ENCODE peak calls at places on chromosomes 7 and 10, in five cellular contexts. One of them, this sample, is unnamed.

GRCh38 chr7:55774327-55775050 is 88.1 kb downstream of the SEPTIN14 start:
- DNase-seq in breast epithelium: no peak
- DNase-seq in LNCaP clone FGC: peak
- DNase-seq in HCEC 1CT: no peak
- DNase-seq in GM20000: no peak
- DNase-seq in this sample: no peak

GRCh38 chr10:52740913-52741675 is 31.5 kb downstream of the MBL2 start:
- DNase-seq in breast epithelium: no peak
- DNase-seq in LNCaP clone FGC: no peak
- DNase-seq in HCEC 1CT: peak
- DNase-seq in GM20000: peak
- DNase-seq in this sample: peak

GRCh38 chr10:71285180-71285545 is 33.9 kb upstream of the SLC29A3 start:
- DNase-seq in breast epithelium: no peak
- DNase-seq in LNCaP clone FGC: no peak
- DNase-seq in HCEC 1CT: peak
- DNase-seq in GM20000: peak
- DNase-seq in this sample: peak

GRCh38 chr10:7428673-7429350 is 18.0 kb upstream of the SFMBT2 start:
- DNase-seq in breast epithelium: no peak
- DNase-seq in LNCaP clone FGC: no peak
- DNase-seq in HCEC 1CT: no peak
- DNase-seq in GM20000: no peak
- DNase-seq in this sample: peak

GRCh38 chr7:112723416-112723815 is 66.8 kb downstream of the TMEM168 start:
- DNase-seq in breast epithelium: no peak
- DNase-seq in LNCaP clone FGC: no peak
- DNase-seq in HCEC 1CT: peak
- DNase-seq in GM20000: no peak
- DNase-seq in this sample: no peak

GRCh38 chr7:128366290-128366689 is 4.8 kb upstream of the PRRT4 start:
- DNase-seq in breast epithelium: no peak
- DNase-seq in LNCaP clone FGC: no peak
- DNase-seq in HCEC 1CT: no peak
- DNase-seq in GM20000: no peak
- DNase-seq in this sample: no peak

GRCh38 chr10:23310443-23310842 is 34.2 kb downstream of the C10orf67 start:
- DNase-seq in breast epithelium: no peak
- DNase-seq in LNCaP clone FGC: no peak
- DNase-seq in HCEC 1CT: no peak
- DNase-seq in GM20000: no peak
- DNase-seq in this sample: no peak

GRCh38 chr7:20102970-20103369 is 114.2 kb downstream of the MACC1 start:
- DNase-seq in breast epithelium: no peak
- DNase-seq in LNCaP clone FGC: no peak
- DNase-seq in HCEC 1CT: no peak
- DNase-seq in GM20000: no peak
- DNase-seq in this sample: no peak

GRCh38 chr7:29265208-29265923 is 70.8 kb downstream of the CHN2 start:
- DNase-seq in breast epithelium: no peak
- DNase-seq in LNCaP clone FGC: no peak
- DNase-seq in HCEC 1CT: peak
- DNase-seq in GM20000: no peak
- DNase-seq in this sample: no peak

GRCh38 chr10:3773465-3774017 is 11.5 kb downstream of the KLF6 start:
- DNase-seq in breast epithelium: no peak
- DNase-seq in LNCaP clone FGC: no peak
- DNase-seq in HCEC 1CT: no peak
- DNase-seq in GM20000: no peak
- DNase-seq in this sample: no peak

GRCh38 chr7:42186181-42186580 is 50.8 kb downstream of the GLI3 start:
- DNase-seq in breast epithelium: no peak
- DNase-seq in LNCaP clone FGC: no peak
- DNase-seq in HCEC 1CT: no peak
- DNase-seq in GM20000: no peak
- DNase-seq in this sample: peak

GRCh38 chr7:2870471-2870941 is 26.4 kb upstream of the GNA12 start:
- DNase-seq in breast epithelium: no peak
- DNase-seq in LNCaP clone FGC: no peak
- DNase-seq in HCEC 1CT: peak
- DNase-seq in GM20000: no peak
- DNase-seq in this sample: peak

GRCh38 chr10:61159253-61159652 is 215.3 kb upstream of the RHOBTB1 start:
- DNase-seq in breast epithelium: no peak
- DNase-seq in LNCaP clone FGC: no peak
- DNase-seq in HCEC 1CT: peak
- DNase-seq in GM20000: no peak
- DNase-seq in this sample: no peak

GRCh38 chr10:48634198-48634983 is 29.5 kb upstream of the ARHGAP22 start:
- DNase-seq in breast epithelium: no peak
- DNase-seq in LNCaP clone FGC: no peak
- DNase-seq in HCEC 1CT: peak
- DNase-seq in GM20000: no peak
- DNase-seq in this sample: peak

GRCh38 chr10:124225468-124226270 is 132.3 kb upstream of the CHST15 start:
- DNase-seq in breast epithelium: no peak
- DNase-seq in LNCaP clone FGC: no peak
- DNase-seq in HCEC 1CT: no peak
- DNase-seq in GM20000: peak
- DNase-seq in this sample: peak

This sample was measured in GM12865.